ENCODE peak calls at places on chromosomes 4 and X, in four cellular contexts. E is H9, A is H1, O is IMR-90. W is an unnamed sample.
A peak's percentile ranks its signal among the peaks of the same experiment; 100 is the strongest.

GRCh38 chr4:57291911-57292310 is 181.7 kb upstream of the IGFBP7 start:
- DNase-seq in A (no peak), O (no peak), E (no peak), W (no peak)

GRCh38 chr4:160848901-160849735 is 1314.7 kb downstream of the FSTL5 start:
- DNase-seq in E (no peak), A (no peak), O (no peak), W (peak; percentile 60)

GRCh38 chr4:145507636-145508035 is 26.0 kb downstream of the SMAD1 start:
- DNase-seq in E (no peak), O (peak; percentile 56), A (no peak), W (no peak)

GRCh38 chr4:188956566-188956965 is 817.3 kb downstream of the TRIML1 start:
- DNase-seq in O (no peak), A (no peak), E (no peak), W (no peak)

GRCh38 chr4:83170952-83171399 is 56.4 kb upstream of the PLAC8 start:
- DNase-seq in E (peak; percentile 27), A (no peak), O (no peak), W (no peak)

GRCh38 chr4:187415227-187415626 is 580.3 kb upstream of the ZFP42 start:
- DNase-seq in E (no peak), O (no peak), A (no peak), W (no peak)

GRCh38 chrX:133838761-133839676 is 146.4 kb downstream of the GPC3 start:
- DNase-seq in E (peak; percentile 43), A (peak; percentile 66), O (peak; percentile 28), W (peak; percentile 93)

GRCh38 chr4:16196482-16197393 is 29.5 kb downstream of the TAPT1 start:
- DNase-seq in E (no peak), A (no peak), O (peak; percentile 65), W (peak; percentile 90)

GRCh38 chr4:40685300-40685699 is 55.6 kb upstream of the RBM47 start:
- DNase-seq in O (peak; percentile 73), E (no peak), A (no peak), W (no peak)

GRCh38 chr4:108144451-108144850 is 24.3 kb downstream of the LEF1 start:
- DNase-seq in E (no peak), A (no peak), O (no peak), W (no peak)

GRCh38 chr4:122978109-122978508 is 55.7 kb upstream of the NUDT6 start:
- DNase-seq in A (no peak), E (no peak), O (no peak), W (peak; percentile 37)

GRCh38 chr4:183185018-183185417 is 86.0 kb downstream of the WWC2 start:
- DNase-seq in A (no peak), E (no peak), O (peak; percentile 62), W (peak; percentile 44)

GRCh38 chrX:136464589-136464988 is 23.2 kb upstream of the BRS3 start:
- DNase-seq in A (no peak), O (no peak), E (no peak), W (no peak)

GRCh38 chr4:41185614-41186609 is 28.4 kb downstream of the APBB2 start:
- DNase-seq in E (no peak), O (peak; percentile 53), A (no peak), W (no peak)

GRCh38 chr4:88029556-88029955 is 22.1 kb downstream of the PKD2 start:
- DNase-seq in A (no peak), E (no peak), O (peak; percentile 33), W (no peak)

GRCh38 chr4:98290511-98290910 is 29.3 kb downstream of the RAP1GDS1 start:
- DNase-seq in E (no peak), O (peak; percentile 77), A (no peak), W (peak; percentile 41)

GRCh38 chr4:102541708-102542107 is 40.5 kb downstream of the NFKB1 start:
- DNase-seq in E (peak; percentile 74), O (no peak), A (peak; percentile 56), W (peak; percentile 79)

GRCh38 chrX:149198980-149199732 is 305.9 kb downstream of the IDS start:
- DNase-seq in A (no peak), O (no peak), E (no peak), W (no peak)

GRCh38 chr4:56086561-56086960 is 137.8 kb downstream of the CEP135 start:
- DNase-seq in A (no peak), O (no peak), E (no peak), W (no peak)

GRCh38 chrX:128975716-128976115 is 547.6 kb downstream of the SMARCA1 start:
- DNase-seq in A (peak; percentile 83), O (no peak), E (peak; percentile 80), W (peak; percentile 61)

GRCh38 chr4:128858875-128859696 is 49.6 kb downstream of the JADE1 start:
- DNase-seq in O (peak; percentile 91), E (no peak), A (no peak), W (no peak)

GRCh38 chr4:37770016-37770415 is 56.5 kb upstream of the PGM2 start:
- DNase-seq in E (no peak), O (peak; percentile 39), A (no peak), W (no peak)

GRCh38 chrX:26851981-26852380 is 611.2 kb downstream of the PPP4R3C start:
- DNase-seq in A (no peak), O (no peak), E (no peak), W (peak; percentile 50)

GRCh38 chrX:44246826-44247225 is 96.6 kb downstream of the EFHC2 start:
- DNase-seq in O (no peak), A (no peak), E (no peak), W (no peak)

GRCh38 chrX:44241551-44241950 is 101.9 kb downstream of the EFHC2 start:
- DNase-seq in E (no peak), O (no peak), A (no peak), W (no peak)

GRCh38 chrX:44244008-44244407 is 99.5 kb downstream of the EFHC2 start:
- DNase-seq in A (no peak), E (no peak), O (peak; percentile 29), W (peak; percentile 26)

GRCh38 chrX:44245730-44246129 is 97.7 kb downstream of the EFHC2 start:
- DNase-seq in O (no peak), A (no peak), E (no peak), W (no peak)

GRCh38 chrX:44247468-44247867 is 96.0 kb downstream of the EFHC2 start:
- DNase-seq in A (no peak), O (no peak), E (no peak), W (no peak)
- H3K56ac ChIP-seq in A (no peak overlapping the region), O (no peak overlapping the region), E (no peak overlapping the region), W (no peak overlapping the region)

GRCh38 chr4:109383823-109384222 is 49.8 kb upstream of the SEC24B start:
- DNase-seq in E (no peak), O (no peak), A (no peak), W (no peak)

GRCh38 chr4:109389367-109390118 is 44.1 kb upstream of the SEC24B start:
- DNase-seq in A (no peak), E (no peak), O (no peak), W (peak; percentile 46)

GRCh38 chr4:109390369-109390768 is 43.2 kb upstream of the SEC24B start:
- DNase-seq in A (no peak), E (no peak), O (no peak), W (no peak)

GRCh38 chr4:109385260-109385659 is 48.4 kb upstream of the SEC24B start:
- DNase-seq in E (no peak), O (no peak), A (no peak), W (no peak)
- H4K8ac ChIP-seq in E (no peak overlapping the region), O (no peak overlapping the region), A (no peak overlapping the region), W (no peak overlapping the region)

GRCh38 chr4:1033840-1034551 is 22.6 kb downstream of the FGFRL1 start:
- DNase-seq in E (no peak), A (no peak), O (peak; percentile 18), W (no peak)
- H3K56ac ChIP-seq in E (no peak overlapping the region), A (no peak overlapping the region), O (no peak overlapping the region), W (no peak overlapping the region)

GRCh38 chrX:11305641-11306040 is 12.4 kb downstream of the AMELX start:
- DNase-seq in O (no peak), A (no peak), E (no peak), W (no peak)
- H4K8ac ChIP-seq in O (no peak overlapping the region), A (no peak overlapping the region), E (no peak overlapping the region), W (no peak overlapping the region)

GRCh38 chrX:500481-501010 is 113.8 kb upstream of the PPP2R3B start:
- DNase-seq in A (no peak), O (no peak), E (no peak), W (no peak)
- H3K56ac ChIP-seq in A (peak overlapping the region; percentile 43), O (no peak overlapping the region), E (no peak overlapping the region), W (peak overlapping the region; percentile 62)

DNA sequence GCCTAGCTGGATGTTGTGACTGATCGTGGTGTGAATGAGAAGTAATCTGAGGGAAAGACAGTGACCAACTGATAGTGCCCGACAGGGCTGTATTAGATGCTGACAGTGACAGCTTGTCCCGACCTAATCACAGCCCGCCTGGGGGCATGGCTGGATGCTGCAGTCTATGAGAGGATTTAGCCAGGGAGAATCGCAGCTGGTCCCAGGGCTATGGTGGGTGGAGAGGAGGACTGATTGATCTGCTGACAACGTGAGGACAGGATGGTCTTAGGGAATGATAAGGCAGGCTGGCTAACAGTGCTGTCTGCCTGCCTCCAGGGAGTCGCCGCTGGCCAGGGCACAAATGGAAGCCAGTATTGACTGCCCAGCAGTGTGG is 621 bp upstream of the SUV39H1 start:
- DNase-seq in O (no peak), A (no peak), E (no peak), W (peak; percentile 47)
- H4K8ac ChIP-seq in O (peak overlapping the region; percentile 28), A (no peak overlapping the region), E (no peak overlapping the region), W (no peak overlapping the region)

GRCh38 chr4:66741081-66741480 is 804.2 kb downstream of the CENPC start:
- DNase-seq in A (no peak), E (no peak), O (no peak), W (no peak)
- H3K56ac ChIP-seq in A (no peak overlapping the region), E (no peak overlapping the region), O (no peak overlapping the region), W (no peak overlapping the region)

GRCh38 chr4:48478273-48478672 is 4.9 kb upstream of the SLC10A4 start:
- DNase-seq in O (no peak), E (no peak), A (no peak), W (no peak)

GRCh38 chr4:48483777-48484493 is 792 bp downstream of the SLC10A4 start:
- DNase-seq in O (no peak), E (peak; percentile 45), A (peak; percentile 64), W (peak; percentile 41)

GRCh38 chr4:48481581-48481980 is 1.6 kb upstream of the SLC10A4 start:
- DNase-seq in E (no peak), A (no peak), O (no peak), W (peak; percentile 49)

GRCh38 chr4:48484494-48485168 is 1.5 kb downstream of the SLC10A4 start:
- DNase-seq in A (peak; percentile 54), O (no peak), E (peak; percentile 33), W (peak; percentile 21)

DNA sequence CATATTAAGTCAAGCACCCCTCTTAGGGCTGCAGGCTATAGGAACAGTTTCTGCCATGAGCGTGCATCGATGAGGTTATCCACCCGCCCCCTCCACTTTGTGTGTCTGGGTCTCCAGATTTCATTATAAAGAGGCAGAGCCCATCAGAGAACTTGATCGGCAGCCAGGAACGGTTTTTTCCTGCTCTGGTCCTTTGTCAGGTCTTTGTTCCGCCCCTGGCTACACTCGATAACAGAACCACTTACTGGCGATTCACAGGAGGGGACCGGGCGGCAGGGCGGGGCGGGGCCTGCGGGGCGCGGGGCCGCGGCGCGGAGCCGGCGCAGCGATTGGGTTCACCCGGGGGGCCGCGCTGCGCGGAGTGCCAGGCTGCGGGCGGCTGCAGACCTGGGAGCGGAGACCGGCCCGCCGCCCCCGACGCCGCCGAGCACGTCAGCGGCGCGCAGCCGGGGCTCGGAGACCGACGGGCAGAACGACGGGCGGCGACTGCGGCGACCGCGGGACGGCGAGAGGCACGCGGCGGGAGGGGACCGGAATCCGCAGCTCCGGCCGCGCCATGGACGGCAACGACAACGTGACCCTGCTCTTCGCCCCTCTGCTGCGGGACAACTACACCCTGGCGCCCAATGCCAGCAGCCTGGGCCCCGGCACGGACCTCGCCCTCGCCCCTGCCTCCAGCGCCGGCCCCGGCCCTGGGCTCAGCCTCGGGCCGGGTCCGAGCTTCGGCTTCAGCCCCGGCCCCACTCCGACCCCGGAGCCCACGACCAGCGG is at the start of gene SLC10A4:
- DNase-seq in A (peak; percentile 72), O (no peak), E (peak; percentile 63), W (peak; percentile 56)
- H4K8ac ChIP-seq in A (peak within 1 kb of the TSS; percentile 57), O (no peak within 1 kb of the TSS), E (no peak within 1 kb of the TSS), W (no peak within 1 kb of the TSS)

W was measured in mesendoderm.